ENCODE peak calls at places on chromosomes 4 and X, in nine cellular contexts. R is AG08396; C is dorsolateral prefrontal cortex; P is ovary; M is pons; I is SK-N-SH; D is fibroblast of pulmonary artery; V is left cardiac atrium; Q is CD8-positive, alpha-beta memory T cell. S is an unnamed sample.

GRCh38 chr4:27318740-27319139 is 458.1 kb downstream of the STIM2 start:
- DNase-seq in C (peak; percentile 22), I (peak; percentile 11), R (peak; percentile 14), M (peak; percentile 42), P (no peak), Q (no peak), V (peak; percentile 17), D (peak; percentile 35), S (no peak)

GRCh38 chr4:108793413-108793812 is 30.6 kb upstream of the ETNPPL start:
- DNase-seq in Q (no peak), P (no peak), C (no peak), V (no peak), I (no peak), D (no peak), R (no peak), M (no peak), S (no peak)

GRCh38 chr4:148225639-148226038 is 216.6 kb downstream of the NR3C2 start:
- DNase-seq in I (no peak), V (no peak), P (no peak), C (no peak), Q (no peak), M (no peak), D (no peak), R (no peak), S (no peak)

GRCh38 chrX:136115124-136115908 is 32.0 kb upstream of the FHL1 start:
- DNase-seq in R (peak; percentile 14), D (peak; percentile 49), P (peak; percentile 28), I (no peak), C (no peak), Q (no peak), V (no peak), M (no peak), S (no peak)

GRCh38 chr4:112888617-112889016 is 160.8 kb upstream of the ANK2 start:
- DNase-seq in M (peak; percentile 92), C (no peak), P (no peak), V (no peak), D (no peak), Q (no peak), I (no peak), R (no peak), S (no peak)

GRCh38 chr4:1187182-1187581 is 14.8 kb upstream of the SPON2 start:
- DNase-seq in V (no peak), R (no peak), D (no peak), M (no peak), P (no peak), C (no peak), Q (peak; percentile 64), I (no peak), S (no peak)

GRCh38 chrX:24478516-24478915 is 13.4 kb downstream of the PDK3 start:
- DNase-seq in M (no peak), V (no peak), C (no peak), I (no peak), R (no peak), D (no peak), P (no peak), Q (no peak), S (no peak)

GRCh38 chr4:110055014-110055768 is 142.5 kb downstream of the EGF start:
- DNase-seq in I (no peak), V (no peak), P (no peak), C (no peak), M (peak; percentile 90), R (peak; percentile 21), Q (no peak), D (peak; percentile 18), S (no peak)

GRCh38 chr4:102692474-102692873 is 68.3 kb downstream of the MANBA start:
- DNase-seq in C (no peak), R (no peak), V (no peak), M (no peak), D (no peak), P (no peak), Q (no peak), I (no peak), S (no peak)

GRCh38 chr4:47577779-47578553 is 92.9 kb downstream of the ATP10D start:
- DNase-seq in Q (no peak), M (no peak), I (no peak), P (no peak), V (no peak), C (no peak), D (peak; percentile 97), R (no peak), S (no peak)

GRCh38 chr4:142282870-142283431 is 563.1 kb downstream of the INPP4B start:
- DNase-seq in C (no peak), I (no peak), D (no peak), R (no peak), M (peak; percentile 17), P (no peak), Q (no peak), V (no peak), S (no peak)

GRCh38 chrX:43717161-43717560 is 61.1 kb downstream of the MAOA start:
- DNase-seq in R (no peak), V (no peak), I (no peak), D (no peak), C (no peak), Q (no peak), P (no peak), M (no peak), S (no peak)

GRCh38 chr4:81030617-81031388 is at the start of gene BMP3:
- DNase-seq in P (peak; percentile 38), V (peak; percentile 23), I (no peak), C (no peak), M (no peak), D (no peak), R (peak; percentile 32), Q (no peak), S (peak; percentile 82)

GRCh38 chrX:1265061-1265460 is 3.6 kb upstream of the CSF2RA start:
- DNase-seq in P (no peak), Q (no peak), M (no peak), I (no peak), D (no peak), V (no peak), R (no peak), C (no peak), S (no peak)

GRCh38 chr4:54265366-54265765 is 36.3 kb downstream of the PDGFRA start:
- DNase-seq in R (no peak), Q (no peak), C (no peak), V (no peak), M (no peak), D (no peak), P (no peak), I (no peak), S (no peak)

GRCh38 chr4:175998782-175999181 is 66.9 kb upstream of the WDR17 start:
- DNase-seq in Q (no peak), C (no peak), I (no peak), M (no peak), V (no peak), D (peak; percentile 1), R (no peak), P (no peak), S (no peak)

GRCh38 chr4:13523591-13524503 is 20.5 kb downstream of the NKX3-2 start:
- DNase-seq in I (peak; percentile 19), P (no peak), D (no peak), R (no peak), V (no peak), M (no peak), Q (no peak), C (no peak), S (peak; percentile 75)

GRCh38 chrX:48677456-48678030 is 6.1 kb upstream of the WAS start:
- DNase-seq in P (no peak), D (no peak), C (no peak), I (no peak), M (no peak), R (no peak), V (no peak), Q (no peak), S (no peak)

GRCh38 chr4:173827707-173828106 is 297.7 kb upstream of the HAND2 start:
- DNase-seq in R (no peak), C (no peak), Q (no peak), D (peak; percentile 29), P (no peak), M (no peak), I (no peak), V (no peak), S (no peak)

GRCh38 chr4:89248879-89249281 is 58.7 kb downstream of the GPRIN3 start:
- DNase-seq in D (no peak), P (no peak), I (no peak), M (no peak), V (no peak), R (no peak), Q (no peak), C (no peak), S (no peak)

GRCh38 chr4:75598390-75598789 is 31.9 kb downstream of the CDKL2 start:
- DNase-seq in R (peak; percentile 11), Q (no peak), I (no peak), D (peak; percentile 48), P (no peak), M (no peak), C (no peak), V (no peak), S (no peak)

GRCh38 chr4:112296949-112297483 is at the start of gene ALPK1:
- DNase-seq in M (peak; percentile 69), C (no peak), R (peak; percentile 82), D (peak; percentile 95), I (peak; percentile 12), V (no peak), P (no peak), Q (no peak), S (no peak)

GRCh38 chr4:1616574-1616964 is 67.5 kb downstream of the FAM53A start:
- DNase-seq in V (no peak), D (no peak), M (no peak), R (no peak), I (no peak), P (no peak), C (no peak), Q (no peak), S (no peak)

GRCh38 chr4:110128092-110128989 is 70.1 kb downstream of the ELOVL6 start:
- DNase-seq in R (no peak), V (no peak), Q (no peak), C (no peak), I (no peak), M (no peak), P (no peak), D (no peak), S (no peak)

S was measured in osteocyte.